ENCODE peak calls at places on chromosomes 13 and 19, in seven cellular contexts. Y, W, O, U, N, Q and P are unnamed samples.

GRCh38 chr13:97284558-97284957 is 62.4 kb downstream of the MBNL2 start:
- DNase-seq in N (peak; percentile 50), W (no peak), O (no peak), U (no peak), Y (no peak), Q (no peak), P (no peak)

GRCh38 chr13:40172149-40172591 is 494.3 kb downstream of the FOXO1 start:
- DNase-seq in W (no peak), O (peak; percentile 19), Y (no peak), N (no peak), U (no peak), Q (no peak), P (no peak)

GRCh38 chr13:33639640-33640080 is 178.3 kb upstream of the RFC3 start:
- DNase-seq in Q (no peak), W (no peak), Y (no peak), O (no peak), N (no peak), U (no peak), P (no peak)

GRCh38 chr13:40152145-40152544 is 496.7 kb downstream of the COG6 start:
- DNase-seq in W (no peak), N (peak; percentile 49), O (no peak), U (no peak), Y (peak; percentile 18), Q (no peak), P (peak; percentile 7)

GRCh38 chr19:51750381-51751124 is 1.1 kb downstream of the FPR1 start:
- DNase-seq in O (no peak), N (no peak), U (no peak), W (no peak), Y (no peak), Q (no peak), P (no peak)

GRCh38 chr13:44902793-44903192 is 86.5 kb downstream of the NUFIP1 start:
- DNase-seq in O (no peak), Q (no peak), U (no peak), N (no peak), W (no peak), Y (no peak), P (no peak)

GRCh38 chr19:16062789-16063188 is 13.5 kb upstream of the TPM4 start:
- DNase-seq in W (peak; percentile 87), N (no peak), O (no peak), Y (no peak), Q (no peak), U (no peak), P (peak; percentile 75)

GRCh38 chr19:35236638-35237400 is 8.3 kb upstream of the FAM187B start:
- DNase-seq in O (no peak), W (peak; percentile 46), N (no peak), Q (no peak), Y (no peak), U (no peak), P (no peak)

GRCh38 chr19:29268721-29269483 is 56.0 kb upstream of the UQCRFS1 start:
- DNase-seq in O (no peak), Y (no peak), Q (no peak), W (peak; percentile 68), N (no peak), U (no peak), P (no peak)

GRCh38 chr13:77752512-77753069 is 55.1 kb downstream of the SLAIN1 start:
- DNase-seq in W (peak; percentile 76), Y (no peak), Q (no peak), N (no peak), U (no peak), O (no peak), P (peak; percentile 27)

DNA sequence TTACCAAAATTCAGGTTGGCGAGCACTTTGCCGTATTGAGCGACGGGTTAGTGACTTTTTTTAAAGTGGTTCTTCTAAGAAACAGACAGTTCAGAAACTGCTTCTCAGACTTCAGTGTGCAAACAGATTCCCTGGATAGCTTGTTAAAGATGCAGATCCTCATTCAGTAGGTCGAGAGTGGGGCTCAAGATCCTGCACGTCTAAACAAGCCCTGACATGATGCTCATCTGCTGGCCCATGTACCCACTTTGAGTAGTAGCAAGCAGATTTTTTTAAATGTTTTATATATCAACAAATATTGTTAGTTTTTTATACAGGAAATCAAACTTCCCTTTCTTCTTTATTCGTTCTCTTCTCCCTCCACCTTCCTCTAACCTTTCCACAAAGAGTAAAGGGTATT is 7.3 kb downstream of the METTL21C start:
- DNase-seq in Q (no peak), U (no peak), Y (no peak), W (no peak), N (no peak), O (no peak), P (no peak)
- TF ChIP-seq POLR2A in Q (no peak), U (no peak), Y (no peak), W (no peak), N (no peak), O (no peak), P (no peak)

GRCh38 chr13:99303863-99304521 is 3.2 kb downstream of the GPR183 start:
- DNase-seq in U (no peak), N (no peak), O (no peak), Y (no peak), W (peak; percentile 85), Q (no peak), P (no peak)
- TF ChIP-seq POLR2A in U (peak; percentile 41), N (no peak), O (no peak), Y (no peak), W (no peak), Q (no peak), P (no peak)

DNA sequence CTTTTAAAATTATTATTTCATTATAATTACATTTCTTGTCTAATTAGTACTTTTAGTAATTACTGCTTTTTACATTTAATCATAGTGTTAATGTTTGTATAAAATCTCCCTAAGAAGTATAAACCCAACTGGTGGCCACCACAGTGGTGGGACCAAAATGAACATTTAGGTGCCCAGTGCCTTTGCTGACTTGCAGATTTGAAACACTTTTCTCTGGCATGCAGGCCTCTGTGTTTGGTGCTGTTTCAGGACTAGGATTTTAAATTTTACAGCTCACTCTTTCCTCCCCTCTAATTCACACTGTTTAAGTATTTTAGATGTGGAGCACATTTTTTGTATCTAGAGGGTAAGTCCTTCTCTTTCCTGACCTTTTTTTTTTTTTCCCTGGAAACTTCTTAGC is 17.5 kb downstream of the UBAC2 start:
- DNase-seq in U (no peak), O (no peak), Q (no peak), Y (no peak), W (no peak), N (no peak), P (peak; percentile 14)
- TF ChIP-seq POLR2A in U (no peak), O (no peak), Q (no peak), Y (no peak), W (no peak), N (no peak), P (no peak)

GRCh38 chr13:38350114-38350617 is 515 bp downstream of the UFM1 start:
- DNase-seq in W (peak; percentile 93), O (no peak), U (no peak), Q (peak; percentile 54), N (peak; percentile 50), Y (peak; percentile 5), P (peak; percentile 81)
- TF ChIP-seq POLR2A in W (no peak), O (no peak), U (peak; percentile 4), Q (no peak), N (no peak), Y (no peak), P (peak; percentile 70)

DNA sequence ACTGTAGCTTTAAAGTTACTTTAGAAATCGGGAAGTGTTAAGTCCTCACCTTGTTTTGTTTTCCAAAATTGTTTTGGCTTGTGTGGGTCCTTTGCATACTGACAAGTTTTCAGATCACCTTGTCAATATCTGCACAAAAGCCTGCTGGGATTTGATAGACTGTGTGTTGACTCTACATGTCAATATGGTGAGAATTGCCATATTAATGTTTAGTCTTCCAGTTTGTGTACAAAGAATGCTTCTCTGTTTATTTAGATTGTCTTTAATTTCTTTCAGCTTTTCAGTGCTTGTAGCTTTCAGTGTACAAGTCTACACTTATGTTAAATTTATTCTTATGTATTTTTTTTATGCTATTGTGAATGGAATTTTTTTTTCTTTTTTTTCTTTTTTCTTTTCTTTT is 50.2 kb downstream of the SIPA1L3 start:
- DNase-seq in O (no peak), Q (no peak), N (no peak), W (no peak), U (no peak), Y (no peak), P (no peak)
- TF ChIP-seq POLR2A in O (no peak), Q (no peak), N (no peak), W (no peak), U (no peak), Y (no peak), P (no peak)

DNA sequence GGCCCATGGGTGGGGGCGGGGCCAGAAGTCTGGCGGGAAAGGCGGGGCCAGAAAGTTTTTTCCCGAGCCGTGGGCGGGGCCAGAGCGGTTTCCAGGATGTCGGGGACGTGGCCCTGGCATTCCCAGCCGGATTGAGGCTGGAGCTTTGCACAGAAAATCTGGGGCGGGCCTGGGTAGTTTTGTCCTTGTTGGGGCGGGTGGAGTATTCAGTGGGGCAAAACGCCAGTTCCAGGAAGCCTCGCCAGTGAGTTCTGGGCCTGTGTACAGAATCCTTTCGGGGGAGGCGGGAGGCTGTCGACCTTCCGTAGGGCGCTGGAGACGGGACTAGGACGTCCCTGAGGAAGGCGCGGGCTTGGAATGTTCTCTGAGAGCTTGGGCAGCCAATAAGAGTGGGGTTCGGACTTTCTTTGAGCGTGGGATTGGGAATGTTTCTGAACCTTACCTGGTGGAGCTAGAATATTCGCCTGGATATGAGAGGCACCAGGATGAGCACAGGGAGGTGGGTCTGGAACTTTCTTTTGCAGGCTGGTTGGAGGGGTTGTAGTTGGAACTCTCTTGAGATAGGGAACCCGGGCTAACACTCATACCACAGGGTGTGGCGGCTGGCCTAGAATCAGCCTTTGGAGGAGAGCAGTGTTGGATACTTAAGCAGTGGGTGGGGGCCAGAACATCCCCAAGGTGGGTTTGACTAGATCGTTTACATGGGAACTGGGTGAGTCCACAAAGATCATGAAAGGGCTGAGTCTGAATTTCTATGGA is 1.3 kb downstream of the CCDC9 start:
- DNase-seq in N (no peak), U (no peak), W (no peak), Q (peak; percentile 57), O (no peak), Y (peak; percentile 61), P (peak; percentile 54)
- TF ChIP-seq POLR2A in N (peak; percentile 94), U (no peak), W (no peak), Q (peak; percentile 64), O (no peak), Y (no peak), P (no peak)

GRCh38 chr19:17859533-17860330 is at the start of gene RPL18A:
- DNase-seq in N (peak; percentile 100), Q (peak; percentile 99), Y (peak; percentile 96), W (peak; percentile 100), O (peak; percentile 99), U (peak; percentile 95), P (peak; percentile 100)
- TF ChIP-seq POLR2A in N (peak; percentile 98), Q (peak; percentile 98), Y (peak; percentile 85), W (no peak), O (peak; percentile 85), U (peak; percentile 98), P (peak; percentile 98)